ENCODE peak calls at places on chromosome 21, in four cellular contexts. One of them, this sample, is unnamed.

GRCh38 chr21:36926989-36927695 is 39.3 kb downstream of the HLCS start:
- DNase-seq in NCI-H1048: no peak
- DNase-seq in H4: no peak
- DNase-seq in NCI-H1105 treated with DMSO at 0.1 percent for 48 hours: no peak
- DNase-seq in this sample: no peak

GRCh38 chr21:15224346-15225086 is 159.7 kb upstream of the NRIP1 start:
- DNase-seq in NCI-H1048: no peak
- DNase-seq in H4: peak
- DNase-seq in NCI-H1105 treated with DMSO at 0.1 percent for 48 hours: no peak
- DNase-seq in this sample: no peak

GRCh38 chr21:35579520-35580293 is 480.6 kb downstream of the SETD4 start:
- DNase-seq in NCI-H1048: no peak
- DNase-seq in H4: no peak
- DNase-seq in NCI-H1105 treated with DMSO at 0.1 percent for 48 hours: no peak
- DNase-seq in this sample: no peak

GRCh38 chr21:39456665-39457064 is 4.9 kb downstream of the SH3BGR start:
- DNase-seq in NCI-H1048: no peak
- DNase-seq in H4: no peak
- DNase-seq in NCI-H1105 treated with DMSO at 0.1 percent for 48 hours: no peak
- DNase-seq in this sample: no peak

GRCh38 chr21:46622226-46622625 is 13.2 kb upstream of the PRMT2 start:
- DNase-seq in NCI-H1048: peak
- DNase-seq in H4: no peak
- DNase-seq in NCI-H1105 treated with DMSO at 0.1 percent for 48 hours: no peak
- DNase-seq in this sample: no peak

GRCh38 chr21:14361958-14362357 is 21.0 kb downstream of the HSPA13 start:
- DNase-seq in NCI-H1048: no peak
- DNase-seq in H4: no peak
- DNase-seq in NCI-H1105 treated with DMSO at 0.1 percent for 48 hours: no peak
- DNase-seq in this sample: no peak

GRCh38 chr21:44709426-44710293 is 1.7 kb downstream of the TSPEAR start:
- DNase-seq in NCI-H1048: no peak
- DNase-seq in H4: no peak
- DNase-seq in NCI-H1105 treated with DMSO at 0.1 percent for 48 hours: peak
- DNase-seq in this sample: peak

GRCh38 chr21:37153193-37153934 is 80.3 kb downstream of the TTC3 start:
- DNase-seq in NCI-H1048: no peak
- DNase-seq in H4: no peak
- DNase-seq in NCI-H1105 treated with DMSO at 0.1 percent for 48 hours: no peak
- DNase-seq in this sample: no peak

GRCh38 chr21:17461014-17461413 is 51.8 kb upstream of the CXADR start:
- DNase-seq in NCI-H1048: no peak
- DNase-seq in H4: peak
- DNase-seq in NCI-H1105 treated with DMSO at 0.1 percent for 48 hours: no peak
- DNase-seq in this sample: no peak

GRCh38 chr21:35543746-35544145 is 494.6 kb upstream of the RUNX1 start:
- DNase-seq in NCI-H1048: no peak
- DNase-seq in H4: no peak
- DNase-seq in NCI-H1105 treated with DMSO at 0.1 percent for 48 hours: peak
- DNase-seq in this sample: no peak

GRCh38 chr21:45466330-45467220 is 61.6 kb downstream of the COL18A1 start:
- DNase-seq in NCI-H1048: no peak
- DNase-seq in H4: no peak
- DNase-seq in NCI-H1105 treated with DMSO at 0.1 percent for 48 hours: no peak
- DNase-seq in this sample: no peak

GRCh38 chr21:28832013-28832714 is 160.5 kb downstream of the LTN1 start:
- DNase-seq in NCI-H1048: no peak
- DNase-seq in H4: peak
- DNase-seq in NCI-H1105 treated with DMSO at 0.1 percent for 48 hours: no peak
- DNase-seq in this sample: no peak

GRCh38 chr21:15249285-15249993 is 184.6 kb upstream of the NRIP1 start:
- DNase-seq in NCI-H1048: no peak
- DNase-seq in H4: no peak
- DNase-seq in NCI-H1105 treated with DMSO at 0.1 percent for 48 hours: no peak
- DNase-seq in this sample: no peak

GRCh38 chr21:38229260-38229877 is 27.4 kb upstream of the KCNJ15 start:
- DNase-seq in NCI-H1048: no peak
- DNase-seq in H4: no peak
- DNase-seq in NCI-H1105 treated with DMSO at 0.1 percent for 48 hours: no peak
- DNase-seq in this sample: peak

GRCh38 chr21:39502631-39503030 is 50.9 kb downstream of the SH3BGR start:
- DNase-seq in NCI-H1048: no peak
- DNase-seq in H4: no peak
- DNase-seq in NCI-H1105 treated with DMSO at 0.1 percent for 48 hours: no peak
- DNase-seq in this sample: no peak

GRCh38 chr21:31198575-31198974 is 145.5 kb downstream of the TIAM1 start:
- DNase-seq in NCI-H1048: no peak
- DNase-seq in H4: peak
- DNase-seq in NCI-H1105 treated with DMSO at 0.1 percent for 48 hours: peak
- DNase-seq in this sample: peak

GRCh38 chr21:46457801-46458314 is 833 bp upstream of the DIP2A start:
- DNase-seq in NCI-H1048: no peak
- DNase-seq in H4: no peak
- DNase-seq in NCI-H1105 treated with DMSO at 0.1 percent for 48 hours: no peak
- DNase-seq in this sample: peak

GRCh38 chr21:45081636-45082035 is 7.3 kb downstream of the ADARB1 start:
- DNase-seq in NCI-H1048: no peak
- DNase-seq in H4: no peak
- DNase-seq in NCI-H1105 treated with DMSO at 0.1 percent for 48 hours: no peak
- DNase-seq in this sample: no peak

GRCh38 chr21:17368748-17369363 is 144.0 kb upstream of the CXADR start:
- DNase-seq in NCI-H1048: no peak
- DNase-seq in H4: no peak
- DNase-seq in NCI-H1105 treated with DMSO at 0.1 percent for 48 hours: no peak
- DNase-seq in this sample: no peak

GRCh38 chr21:46634966-46635323 is 529 bp upstream of the PRMT2 start:
- DNase-seq in NCI-H1048: no peak
- DNase-seq in H4: peak
- DNase-seq in NCI-H1105 treated with DMSO at 0.1 percent for 48 hours: peak
- DNase-seq in this sample: peak

GRCh38 chr21:19340954-19341353 is 937.4 kb upstream of the TMPRSS15 start:
- DNase-seq in NCI-H1048: no peak
- DNase-seq in H4: no peak
- DNase-seq in NCI-H1105 treated with DMSO at 0.1 percent for 48 hours: no peak
- DNase-seq in this sample: no peak

GRCh38 chr21:44766014-44766817 is 35.4 kb downstream of the UBE2G2 start:
- DNase-seq in NCI-H1048: no peak
- DNase-seq in H4: no peak
- DNase-seq in NCI-H1105 treated with DMSO at 0.1 percent for 48 hours: no peak
- DNase-seq in this sample: no peak

GRCh38 chr21:28100366-28100765 is 892.3 kb downstream of the LTN1 start:
- DNase-seq in NCI-H1048: no peak
- DNase-seq in H4: no peak
- DNase-seq in NCI-H1105 treated with DMSO at 0.1 percent for 48 hours: no peak
- DNase-seq in this sample: no peak

GRCh38 chr21:44903054-44903685 is 17.5 kb downstream of the ITGB2 start:
- DNase-seq in NCI-H1048: no peak
- DNase-seq in H4: no peak
- DNase-seq in NCI-H1105 treated with DMSO at 0.1 percent for 48 hours: no peak
- DNase-seq in this sample: no peak

GRCh38 chr21:41945982-41946381 is 7.8 kb downstream of the C2CD2 start:
- DNase-seq in NCI-H1048: no peak
- DNase-seq in H4: no peak
- DNase-seq in NCI-H1105 treated with DMSO at 0.1 percent for 48 hours: no peak
- DNase-seq in this sample: no peak

GRCh38 chr21:25615880-25616279 is 8.6 kb upstream of the MRPL39 start:
- DNase-seq in NCI-H1048: no peak
- DNase-seq in H4: no peak
- DNase-seq in NCI-H1105 treated with DMSO at 0.1 percent for 48 hours: no peak
- DNase-seq in this sample: no peak

GRCh38 chr21:44880762-44881585 is 7.5 kb upstream of the PTTG1IP start:
- DNase-seq in NCI-H1048: no peak
- DNase-seq in H4: no peak
- DNase-seq in NCI-H1105 treated with DMSO at 0.1 percent for 48 hours: no peak
- DNase-seq in this sample: no peak

GRCh38 chr21:32562426-32562825 is 22.9 kb downstream of the TCP10L start:
- DNase-seq in NCI-H1048: no peak
- DNase-seq in H4: peak
- DNase-seq in NCI-H1105 treated with DMSO at 0.1 percent for 48 hours: no peak
- DNase-seq in this sample: no peak

This sample was measured in NCI-H2029.